ENCODE peak calls at places on chromosomes 4 and X, in six cellular contexts. F is fibroblast of the aortic adventitia, V is BJ, A is fibroblast of lung, Y is lung, E is A549. W is an unnamed sample.
A peak's percentile ranks its signal among the peaks of the same experiment; 100 is the strongest.

GRCh38 chr4:107392951-107393350 is 327.1 kb downstream of the PAPSS1 start:
- DNase-seq in F (no peak), V (no peak), A (peak; percentile 9), Y (no peak), E (no peak), W (peak; percentile 17)

GRCh38 chr4:70705146-70705855 is 16.5 kb upstream of the RUFY3 start:
- DNase-seq in F (peak; percentile 49), V (no peak), A (peak; percentile 57), Y (peak; percentile 77), E (peak; percentile 77), W (no peak)

GRCh38 chr4:54879576-54879975 is 221.8 kb downstream of the KIT start:
- DNase-seq in F (peak; percentile 44), V (no peak), A (peak; percentile 25), Y (no peak), E (no peak), W (no peak)

GRCh38 chr4:8362483-8362882 is 78.0 kb downstream of the ACOX3 start:
- DNase-seq in F (peak; percentile 27), V (no peak), A (no peak), Y (no peak), E (no peak), W (peak; percentile 14)

GRCh38 chr4:1759818-1760223 is 33.3 kb upstream of the FGFR3 start:
- DNase-seq in F (no peak), V (no peak), A (no peak), Y (no peak), E (no peak), W (no peak)

GRCh38 chr4:100494166-100494565 is 23.7 kb downstream of the EMCN start:
- DNase-seq in F (peak; percentile 40), V (peak; percentile 26), A (peak; percentile 39), Y (no peak), E (no peak), W (no peak)

GRCh38 chrX:11781734-11782370 is 23.8 kb downstream of the MSL3 start:
- DNase-seq in F (no peak), V (no peak), A (no peak), Y (no peak), E (no peak), W (no peak)

GRCh38 chr4:102642571-102643298 is 118.0 kb downstream of the MANBA start:
- DNase-seq in F (peak; percentile 88), V (no peak), A (peak; percentile 19), Y (no peak), E (no peak), W (peak; percentile 47)

GRCh38 chrX:19827088-19827487 is 60.3 kb downstream of the SH3KBP1 start:
- DNase-seq in F (no peak), V (no peak), A (no peak), Y (no peak), E (no peak), W (no peak)

GRCh38 chr4:38073596-38074234 is 113.5 kb downstream of the PTTG2 start:
- DNase-seq in F (peak; percentile 73), V (no peak), A (no peak), Y (no peak), E (no peak), W (no peak)

DNA sequence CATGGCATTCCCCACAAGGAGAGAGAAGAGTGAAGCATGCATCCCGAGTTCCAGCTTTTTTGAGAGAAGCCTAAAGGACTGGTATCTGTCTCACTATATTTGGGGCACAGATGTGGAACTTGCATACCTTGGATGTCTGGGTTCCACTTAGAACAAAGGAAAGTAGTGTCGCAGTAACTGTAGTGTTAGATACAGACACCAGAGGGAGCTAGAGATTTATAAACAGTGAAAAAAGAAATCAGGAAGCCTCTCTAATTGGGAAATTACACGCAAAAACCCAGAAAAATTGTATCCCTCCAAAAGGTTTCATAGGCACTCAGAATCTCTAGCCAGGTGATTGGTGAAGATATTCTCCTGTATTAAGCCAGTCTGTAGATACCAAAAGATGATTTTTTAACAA is 34.4 kb downstream of the AGTR2 start:
- DNase-seq in F (peak; percentile 39), V (no peak), A (peak; percentile 22), Y (no peak), E (peak; percentile 11), W (no peak)
- TF ChIP-seq CTCF in F (peak; percentile 65), V (peak; percentile 37), A (peak; percentile 50), Y (peak; percentile 24), E (peak; percentile 45), W (peak; percentile 63)

GRCh38 chrX:47625365-47625764 is 4.4 kb downstream of the CFP start:
- DNase-seq in F (no peak), V (no peak), A (no peak), Y (no peak), E (no peak), W (no peak)

GRCh38 chrX:47619486-47620302 is at the start of gene SYN1:
- DNase-seq in F (peak; percentile 66), V (no peak), A (peak; percentile 79), Y (peak; percentile 71), E (peak; percentile 76), W (peak; percentile 7)

GRCh38 chrX:47620303-47620685 is 637 bp upstream of the SYN1 start:
- DNase-seq in F (no peak), V (no peak), A (no peak), Y (no peak), E (no peak), W (no peak)

GRCh38 chrX:47621851-47622250 is 2.2 kb upstream of the SYN1 start:
- DNase-seq in F (no peak), V (no peak), A (no peak), Y (no peak), E (no peak), W (no peak)

GRCh38 chrX:47623540-47624027 is 3.9 kb upstream of the SYN1 start:
- DNase-seq in F (peak; percentile 63), V (no peak), A (peak; percentile 76), Y (no peak), E (peak; percentile 74), W (peak; percentile 27)
- H3K4me3 ChIP-seq in F (peak overlapping the region; percentile 44), V (peak overlapping the region; percentile 39), A (peak overlapping the region; percentile 26), Y (no peak overlapping the region), E (peak overlapping the region; percentile 34), W (peak overlapping the region; percentile 41)

GRCh38 chr4:3318561-3319021 is 25.8 kb downstream of the RGS12 start:
- DNase-seq in F (no peak), V (no peak), A (no peak), Y (no peak), E (peak; percentile 19), W (no peak)
- TF ChIP-seq CTCF in F (no peak), V (peak; percentile 9), A (no peak), Y (no peak), E (no peak), W (no peak)

DNA sequence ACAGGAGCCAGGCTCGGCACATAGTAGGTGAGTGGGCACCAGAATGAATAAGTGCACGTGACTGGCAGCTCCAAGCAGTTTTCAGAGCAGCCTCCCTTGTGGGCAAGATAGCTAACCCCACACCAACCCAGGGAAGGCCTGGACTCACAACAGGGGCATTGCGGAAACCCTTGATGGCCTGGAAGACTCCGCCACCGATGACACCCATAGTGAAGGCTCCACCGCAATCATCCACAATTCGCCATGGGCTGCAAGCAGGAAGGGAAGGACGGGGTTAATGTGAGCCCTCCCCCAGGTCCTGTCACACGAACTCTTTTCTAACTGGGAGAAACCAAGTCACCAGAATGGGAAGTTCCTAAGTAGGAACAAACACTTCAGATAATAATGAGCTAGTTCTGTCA is 957 bp downstream of the TIMM17B start:
- DNase-seq in F (peak; percentile 28), V (no peak), A (peak; percentile 23), Y (no peak), E (no peak), W (no peak)
- H3K4me3 ChIP-seq in F (peak overlapping the region; percentile 80), V (peak overlapping the region; percentile 79), A (peak overlapping the region; percentile 89), Y (no peak overlapping the region), E (peak overlapping the region; percentile 87), W (peak overlapping the region; percentile 89)

DNA sequence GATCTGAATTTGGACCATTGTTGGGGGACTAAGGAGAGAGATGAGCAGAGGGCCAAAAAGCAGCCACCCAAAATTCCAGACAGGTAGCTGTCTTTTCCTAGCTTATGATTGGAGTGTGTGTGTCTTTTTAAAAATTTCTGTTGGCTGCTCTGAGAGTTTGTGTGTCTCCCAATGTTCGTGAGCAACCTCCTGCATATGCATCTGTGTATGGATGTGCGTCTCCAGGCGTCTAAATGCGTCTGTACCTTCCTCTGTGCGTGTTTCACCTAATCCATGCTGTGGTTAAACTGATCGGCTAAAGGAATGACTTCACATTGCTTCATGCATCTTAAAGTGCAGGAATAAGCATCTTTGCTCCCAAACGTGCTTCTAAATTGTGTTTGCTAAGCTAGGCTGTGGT is 65.5 kb upstream of the LAS1L start:
- DNase-seq in F (no peak), V (no peak), A (no peak), Y (peak; percentile 7), E (no peak), W (no peak)
- TF ChIP-seq CTCF in F (no peak), V (no peak), A (no peak), Y (no peak), E (no peak), W (no peak)

GRCh38 chr4:14117575-14118228 is 490.2 kb upstream of the BOD1L1 start:
- DNase-seq in F (no peak), V (no peak), A (no peak), Y (no peak), E (no peak), W (no peak)

GRCh38 chr4:14110407-14110806 is 482.9 kb upstream of the BOD1L1 start:
- DNase-seq in F (peak; percentile 64), V (peak; percentile 42), A (peak; percentile 65), Y (no peak), E (peak; percentile 20), W (peak; percentile 45)

GRCh38 chr4:14111730-14112171 is 484.2 kb upstream of the BOD1L1 start:
- DNase-seq in F (peak; percentile 60), V (peak; percentile 94), A (peak; percentile 11), Y (no peak), E (peak; percentile 45), W (peak; percentile 67)

GRCh38 chr4:14115106-14115505 is 487.6 kb upstream of the BOD1L1 start:
- DNase-seq in F (no peak), V (no peak), A (no peak), Y (no peak), E (no peak), W (no peak)
- H3K4me3 ChIP-seq in F (no peak overlapping the region), V (no peak overlapping the region), A (no peak overlapping the region), Y (no peak overlapping the region), E (no peak overlapping the region), W (no peak overlapping the region)

GRCh38 chr4:5821665-5822358 is 71.1 kb downstream of the CRMP1 start:
- DNase-seq in F (no peak), V (no peak), A (no peak), Y (no peak), E (peak; percentile 11), W (no peak)
- TF ChIP-seq CTCF in F (peak; percentile 72), V (peak; percentile 72), A (peak; percentile 64), Y (peak; percentile 11), E (peak; percentile 41), W (peak; percentile 72)

W was measured in AG09309.